ENCODE peak calls at places on chromosomes 3 and 15, in four cellular contexts. O is OCI-LY7, R is body of pancreas, I is GM20000. T is an unnamed sample.

GRCh38 chr3:51637941-51638471 is 33.0 kb upstream of the TEX264 start:
- DNase-seq in I (peak), R (peak), O (peak), T (peak)

GRCh38 chr15:77454956-77455355 is 34.3 kb downstream of the HMG20A start:
- DNase-seq in I (no peak), R (no peak), O (no peak), T (no peak)

GRCh38 chr3:99332726-99333125 is 305.7 kb upstream of the COL8A1 start:
- DNase-seq in I (no peak), O (no peak), R (no peak), T (no peak)

GRCh38 chr15:48681274-48681840 is 35.8 kb upstream of the FBN1 start:
- DNase-seq in O (no peak), R (no peak), I (no peak), T (no peak)

GRCh38 chr15:72092691-72093090 is 25.3 kb downstream of the MYO9A start:
- DNase-seq in I (no peak), O (no peak), R (no peak), T (no peak)

GRCh38 chr3:72533584-72534473 is 314.4 kb downstream of the SHQ1 start:
- DNase-seq in R (no peak), O (no peak), I (no peak), T (no peak)

GRCh38 chr15:51672100-51672731 is 9.1 kb upstream of the SCG3 start:
- DNase-seq in O (no peak), R (no peak), I (no peak), T (peak)

GRCh38 chr15:91871138-91871537 is 17.6 kb downstream of the SLCO3A1 start:
- DNase-seq in O (no peak), I (no peak), R (no peak), T (no peak)

GRCh38 chr3:175374705-175375104 is 515.6 kb downstream of the NAALADL2 start:
- DNase-seq in O (no peak), I (no peak), R (no peak), T (no peak)

GRCh38 chr15:79635897-79636596 is 203.9 kb downstream of the MINAR1 start:
- DNase-seq in O (no peak), I (no peak), R (no peak), T (no peak)

GRCh38 chr15:84600331-84600686 is 500 bp upstream of the ZSCAN2 start:
- DNase-seq in O (peak), I (peak), R (peak), T (peak)

GRCh38 chr15:69380726-69381105 is 33.4 kb upstream of the KIF23 start:
- DNase-seq in R (no peak), O (no peak), I (no peak), T (no peak)

GRCh38 chr3:88167704-88168103 is 17.9 kb downstream of the C3orf38 start:
- DNase-seq in I (no peak), R (no peak), O (no peak), T (no peak)

GRCh38 chr3:42557849-42558248 is 23.9 kb downstream of the SEC22C start:
- DNase-seq in O (peak), R (no peak), I (no peak), T (no peak)

GRCh38 chr3:123757281-123757940 is 126.7 kb downstream of the MYLK start:
- DNase-seq in O (peak), I (no peak), R (peak), T (peak)

GRCh38 chr15:68676926-68677325 is 98.1 kb downstream of the CORO2B start:
- DNase-seq in R (no peak), I (no peak), O (no peak), T (no peak)

GRCh38 chr3:13148561-13149330 is 75.5 kb upstream of the IQSEC1 start:
- DNase-seq in I (no peak), R (no peak), O (no peak), T (no peak)

DNA sequence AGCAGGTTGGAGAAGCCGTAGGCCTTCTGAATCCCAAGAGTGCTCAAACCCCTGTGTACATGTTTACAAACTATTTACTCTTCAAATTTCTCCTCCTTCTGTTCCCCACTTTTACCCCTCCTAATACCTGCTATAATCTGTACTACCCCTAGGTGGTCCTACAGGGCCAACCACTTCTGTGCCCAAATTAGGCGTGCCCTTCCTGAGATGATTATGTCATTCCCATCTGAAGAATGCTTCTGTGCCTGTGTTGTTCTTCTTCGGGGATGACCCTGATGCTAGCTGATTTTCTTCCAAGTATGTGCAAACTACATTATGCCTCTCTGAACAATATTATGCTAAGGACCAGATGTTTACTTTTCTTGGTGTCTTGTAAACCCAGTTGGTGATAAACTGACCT is 20.5 kb downstream of the RBP2 start:
- DNase-seq in I (no peak), O (no peak), R (no peak), T (no peak)
- TF ChIP-seq CTCF in I (no peak), O (peak), R (no peak), T (no peak)

DNA sequence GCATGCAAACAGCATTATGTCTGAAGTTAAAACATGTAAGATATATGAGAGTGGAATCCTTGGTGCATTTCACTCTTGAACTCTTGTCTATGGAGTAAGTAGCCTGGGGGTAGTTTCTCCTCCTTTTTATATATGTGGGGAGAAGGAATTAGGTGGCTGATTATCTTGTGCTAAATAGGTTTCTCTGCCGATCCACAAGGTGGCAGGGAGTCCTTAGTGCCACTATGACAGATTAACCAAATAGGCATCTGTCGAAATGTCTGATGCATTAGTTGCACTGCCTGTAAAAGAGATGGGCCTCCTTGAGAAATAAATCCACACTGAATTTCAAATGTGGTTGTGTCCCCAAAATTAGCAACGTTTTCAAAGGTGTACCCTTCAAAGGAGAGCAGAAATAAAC is 170.1 kb downstream of the CNTN4 start:
- DNase-seq in I (no peak), O (no peak), R (no peak), T (no peak)
- TF ChIP-seq CTCF in I (no peak), O (no peak), R (no peak), T (no peak)

GRCh38 chr3:151839313-151839631 is 25.4 kb downstream of the AADAC start:
- DNase-seq in O (no peak), I (no peak), R (no peak), T (no peak)
- TF ChIP-seq CTCF in O (peak), I (no peak), R (no peak), T (no peak)

GRCh38 chr3:128060473-128061381 is 8.5 kb downstream of the SEC61A1 start:
- DNase-seq in I (no peak), O (no peak), R (no peak), T (no peak)
- TF ChIP-seq CTCF in I (no peak), O (no peak), R (no peak), T (no peak)

GRCh38 chr3:180594631-180595348 is 7.2 kb upstream of the TTC14 start:
- DNase-seq in O (peak), R (no peak), I (peak), T (no peak)
- TF ChIP-seq CTCF in O (peak), R (peak), I (peak), T (no peak)

DNA sequence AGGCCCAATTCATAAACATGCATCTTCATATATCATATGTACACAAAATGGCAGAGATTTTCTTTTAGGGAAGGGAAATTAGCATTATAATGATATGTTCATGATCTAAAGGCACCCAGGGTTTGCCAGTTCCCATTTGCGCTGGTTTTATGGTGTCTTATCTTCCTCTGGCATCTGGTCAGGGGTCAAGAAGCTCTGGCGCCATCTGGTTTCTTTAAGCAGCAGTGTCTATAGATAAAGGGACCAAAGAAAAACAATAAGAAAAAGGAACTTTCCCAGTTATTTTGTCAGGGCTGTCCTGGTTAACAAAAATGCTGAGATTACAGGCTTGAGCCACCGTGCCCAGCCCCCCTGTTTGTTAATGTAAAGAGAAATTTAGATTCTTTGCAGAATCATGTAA is 3.3 kb upstream of the DCP1A start:
- DNase-seq in O (peak), R (no peak), I (peak), T (no peak)
- TF ChIP-seq CTCF in O (peak), R (no peak), I (no peak), T (peak)

GRCh38 chr3:31979006-31979697 is 1.9 kb downstream of the OSBPL10 start:
- DNase-seq in R (no peak), I (peak), O (no peak), T (no peak)

GRCh38 chr3:31976302-31976701 is 4.8 kb downstream of the OSBPL10 start:
- DNase-seq in R (no peak), O (no peak), I (no peak), T (no peak)

GRCh38 chr3:31980530-31981205 is 394 bp downstream of the OSBPL10 start:
- DNase-seq in O (peak), R (peak), I (peak), T (peak)

GRCh38 chr3:31978553-31978952 is 2.5 kb downstream of the OSBPL10 start:
- DNase-seq in O (no peak), I (no peak), R (no peak), T (no peak)

DNA sequence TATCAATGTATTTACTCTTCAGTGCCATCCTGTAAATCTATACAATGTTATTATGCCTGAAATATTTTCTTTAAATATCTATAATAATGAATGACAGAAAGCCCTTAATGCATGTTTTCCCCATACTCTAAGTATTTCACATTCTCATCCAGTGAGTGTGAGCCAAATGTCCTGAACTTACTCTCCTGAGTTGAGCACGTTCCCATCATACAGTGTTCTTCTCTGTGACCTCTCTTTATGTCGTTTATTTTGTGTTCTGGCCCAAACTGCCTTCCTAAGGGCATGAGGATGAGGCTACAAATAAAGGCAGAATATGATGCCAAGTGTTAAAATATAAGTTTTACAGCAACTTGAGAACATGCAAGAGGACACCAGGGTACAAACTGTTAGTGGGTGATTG is 3.3 kb downstream of the OSBPL10 start:
- DNase-seq in I (no peak), R (no peak), O (no peak), T (no peak)
- TF ChIP-seq CTCF in I (no peak), R (no peak), O (no peak), T (no peak)

GRCh38 chr15:62874064-62874463 is 168.5 kb upstream of the TPM1 start:
- DNase-seq in O (no peak), R (no peak), I (no peak), T (peak)
- TF ChIP-seq CTCF in O (no peak), R (no peak), I (no peak), T (no peak)

GRCh38 chr3:139466369-139466768 is 9.9 kb downstream of the RBP2 start:
- DNase-seq in R (no peak), I (no peak), O (no peak), T (no peak)

GRCh38 chr3:139473155-139473771 is 3.1 kb downstream of the RBP2 start:
- DNase-seq in I (no peak), R (no peak), O (no peak), T (no peak)

GRCh38 chr3:139472380-139473010 is 3.8 kb downstream of the RBP2 start:
- DNase-seq in O (no peak), R (no peak), I (no peak), T (no peak)

GRCh38 chr3:139468407-139468806 is 7.9 kb downstream of the RBP2 start:
- DNase-seq in R (no peak), O (no peak), I (no peak), T (no peak)
- TF ChIP-seq CTCF in R (no peak), O (no peak), I (no peak), T (no peak)

GRCh38 chr15:42802168-42802567 is 65.2 kb upstream of the CDAN1 start:
- DNase-seq in R (no peak), I (no peak), O (no peak), T (no peak)

GRCh38 chr15:42803436-42803835 is 66.5 kb upstream of the CDAN1 start:
- DNase-seq in O (no peak), I (no peak), R (no peak), T (no peak)

GRCh38 chr15:42796955-42797779 is 60.2 kb upstream of the CDAN1 start:
- DNase-seq in R (no peak), I (no peak), O (no peak), T (no peak)

GRCh38 chr15:42798802-42799201 is 61.9 kb upstream of the CDAN1 start:
- DNase-seq in O (no peak), I (no peak), R (no peak), T (no peak)

DNA sequence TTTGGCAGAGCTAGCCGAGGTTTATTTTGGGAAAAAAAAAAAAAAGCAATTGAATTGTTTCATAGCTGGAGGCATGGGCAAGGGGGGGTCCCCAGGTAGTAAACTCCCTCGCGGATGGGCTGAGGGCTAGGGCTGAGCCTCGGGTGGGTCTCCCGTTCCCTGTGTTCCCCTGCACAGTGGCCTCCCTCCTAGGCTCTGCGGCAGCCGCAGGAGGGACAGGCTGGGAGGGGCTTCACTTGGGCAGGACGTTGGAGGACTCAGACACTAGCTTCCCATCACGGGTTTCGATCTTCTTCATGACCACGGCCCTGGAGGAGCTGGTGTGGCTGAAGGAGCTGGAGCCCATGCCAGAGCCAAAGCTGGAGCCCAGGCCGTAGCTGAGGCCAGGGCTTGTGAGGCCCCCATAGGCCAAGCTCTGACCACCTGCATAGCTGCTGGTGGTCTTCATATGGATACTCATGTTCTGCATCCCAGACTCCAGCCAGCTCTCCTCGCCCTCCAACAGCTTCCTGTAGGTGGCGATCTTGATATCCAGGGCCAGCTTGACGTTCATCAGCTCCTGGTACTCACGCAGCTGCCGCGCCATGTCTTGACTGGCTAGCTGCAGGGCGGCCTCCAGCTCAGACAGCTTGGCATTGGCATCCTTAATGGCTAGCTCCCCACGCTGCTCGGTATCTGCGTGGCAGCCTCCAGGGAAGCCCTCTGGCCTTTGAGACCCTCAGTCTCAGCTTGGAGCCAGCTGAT is 64.0 kb upstream of the CDAN1 start:
- DNase-seq in R (peak), O (peak), I (no peak), T (no peak)
- TF ChIP-seq CTCF in R (no peak), O (peak), I (no peak), T (no peak)